ENCODE peak calls at places on chromosomes 13 and 19, in six cellular contexts. W is brain microvascular endothelial cell, C is Peyer's patch, J is neural progenitor cell, P is activated T-cell treated with anti-CD3 and anti-CD28 coated beads for 1 hour, O is ELR. M is an unnamed sample.

GRCh38 chr13:97866346-97866745 is 87.1 kb upstream of the IPO5 start:
- DNase-seq in W (no peak), C (no peak), J (no peak), P (no peak), O (no peak), M (no peak)

GRCh38 chr13:51380269-51380668 is 40.8 kb downstream of the SERPINE3 start:
- DNase-seq in W (peak; percentile 39), C (no peak), J (no peak), P (no peak), O (peak; percentile 22), M (no peak)

GRCh38 chr19:11364935-11365334 is 9.5 kb upstream of the SWSAP1 start:
- DNase-seq in W (no peak), C (no peak), J (no peak), P (no peak), O (no peak), M (no peak)

GRCh38 chr13:46296920-46297319 is 85.2 kb downstream of the LRRC63 start:
- DNase-seq in W (peak; percentile 72), C (no peak), J (no peak), P (no peak), O (peak; percentile 76), M (no peak)

GRCh38 chr13:111095031-111095840 is 19.9 kb upstream of the ARHGEF7 start:
- DNase-seq in W (no peak), C (no peak), J (no peak), P (no peak), O (no peak), M (no peak)

GRCh38 chr13:39676315-39676876 is 20.9 kb downstream of the COG6 start:
- DNase-seq in W (peak; percentile 35), C (no peak), J (peak; percentile 57), P (no peak), O (peak; percentile 76), M (peak; percentile 55)

GRCh38 chr19:10518444-10519361 is 1.5 kb upstream of the S1PR5 start:
- DNase-seq in W (no peak), C (no peak), J (peak; percentile 23), P (no peak), O (no peak), M (peak; percentile 65)

GRCh38 chr19:34808566-34808965 is 35.6 kb upstream of the ZNF599 start:
- DNase-seq in W (peak; percentile 53), C (no peak), J (no peak), P (no peak), O (peak; percentile 83), M (no peak)

GRCh38 chr13:30332516-30333165 is 25.3 kb upstream of the KATNAL1 start:
- DNase-seq in W (no peak), C (no peak), J (no peak), P (no peak), O (no peak), M (no peak)

GRCh38 chr13:75485286-75486062 is 3.5 kb upstream of the TBC1D4 start:
- DNase-seq in W (no peak), C (no peak), J (no peak), P (no peak), O (peak; percentile 61), M (no peak)

GRCh38 chr19:55276720-55277430 is 3.0 kb downstream of the HSPBP1 start:
- DNase-seq in W (no peak), C (no peak), J (no peak), P (no peak), O (no peak), M (no peak)

GRCh38 chr13:47025791-47026419 is 129.1 kb upstream of the HTR2A start:
- DNase-seq in W (no peak), C (no peak), J (no peak), P (no peak), O (no peak), M (no peak)

GRCh38 chr19:35397064-35397463 is 26.2 kb downstream of the GPR42 start:
- DNase-seq in W (no peak), C (no peak), J (no peak), P (no peak), O (no peak), M (no peak)

GRCh38 chr13:29125145-29125933 is 305.2 kb downstream of the MTUS2 start:
- DNase-seq in W (no peak), C (no peak), J (no peak), P (no peak), O (no peak), M (no peak)

GRCh38 chr19:11982526-11982925 is 17.7 kb downstream of the ZNF763 start:
- DNase-seq in W (peak; percentile 4), C (no peak), J (no peak), P (no peak), O (peak; percentile 59), M (no peak)

GRCh38 chr19:46716013-46716671 is 772 bp downstream of the PRKD2 start:
- DNase-seq in W (no peak), C (no peak), J (peak; percentile 85), P (no peak), O (peak; percentile 54), M (no peak)

GRCh38 chr19:18915639-18916038 is 3.5 kb downstream of the COPE start:
- DNase-seq in W (no peak), C (peak; percentile 68), J (peak; percentile 69), P (peak; percentile 18), O (peak; percentile 67), M (peak; percentile 25)

GRCh38 chr19:18167975-18168645 is 5.5 kb upstream of the IFI30 start:
- DNase-seq in W (peak; percentile 16), C (peak; percentile 64), J (peak; percentile 67), P (peak; percentile 46), O (peak; percentile 63), M (peak; percentile 59)

GRCh38 chr19:1483979-1484428 is 5.0 kb upstream of the C19orf25 start:
- DNase-seq in W (no peak), C (no peak), J (no peak), P (no peak), O (no peak), M (no peak)

GRCh38 chr13:37288057-37288720 is 182.7 kb upstream of the CSNK1A1L start:
- DNase-seq in W (no peak), C (no peak), J (no peak), P (no peak), O (no peak), M (no peak)

GRCh38 chr19:47229674-47230121 is 1.3 kb downstream of the BBC3 start:
- DNase-seq in W (no peak), C (no peak), J (no peak), P (no peak), O (peak; percentile 24), M (no peak)

GRCh38 chr13:23608704-23609413 is 38.6 kb downstream of the TNFRSF19 start:
- DNase-seq in W (peak; percentile 29), C (no peak), J (no peak), P (no peak), O (peak; percentile 85), M (no peak)

GRCh38 chr13:97222934-97223710 is 989 bp downstream of the MBNL2 start:
- DNase-seq in W (no peak), C (no peak), J (peak; percentile 45), P (no peak), O (no peak), M (no peak)

GRCh38 chr19:17063412-17063811 is 11.8 kb downstream of the HAUS8 start:
- DNase-seq in W (no peak), C (no peak), J (no peak), P (no peak), O (no peak), M (no peak)

GRCh38 chr19:5406816-5407215 is 48.4 kb upstream of the ZNRF4 start:
- DNase-seq in W (no peak), C (no peak), J (no peak), P (no peak), O (no peak), M (no peak)

GRCh38 chr13:59950201-59950730 is 213.5 kb downstream of the DIAPH3 start:
- DNase-seq in W (no peak), C (no peak), J (no peak), P (no peak), O (no peak), M (no peak)

GRCh38 chr19:11963566-11964355 is 1.1 kb upstream of the ZNF763 start:
- DNase-seq in W (peak; percentile 44), C (peak; percentile 73), J (peak; percentile 92), P (peak; percentile 73), O (peak; percentile 75), M (peak; percentile 79)

GRCh38 chr13:95479706-95480105 is 72.8 kb upstream of the CLDN10 start:
- DNase-seq in W (no peak), C (no peak), J (no peak), P (no peak), O (no peak), M (no peak)

GRCh38 chr13:73259061-73259908 is 200.5 kb downstream of the KLF5 start:
- DNase-seq in W (no peak), C (no peak), J (peak; percentile 80), P (no peak), O (no peak), M (no peak)

GRCh38 chr13:91533354-91533753 is 134.9 kb downstream of the GPC5 start:
- DNase-seq in W (no peak), C (no peak), J (no peak), P (no peak), O (no peak), M (no peak)

GRCh38 chr13:110244096-110244830 is 62.7 kb downstream of the COL4A1 start:
- DNase-seq in W (no peak), C (no peak), J (no peak), P (no peak), O (no peak), M (no peak)

GRCh38 chr13:29707876-29708543 is 112.5 kb upstream of the SLC7A1 start:
- DNase-seq in W (peak; percentile 45), C (no peak), J (peak; percentile 74), P (peak; percentile 12), O (peak; percentile 80), M (no peak)

GRCh38 chr13:44719857-44720671 is 143.9 kb upstream of the TSC22D1 start:
- DNase-seq in W (peak; percentile 82), C (no peak), J (no peak), P (no peak), O (peak; percentile 60), M (no peak)

GRCh38 chr13:43301341-43301969 is 278.1 kb downstream of the DNAJC15 start:
- DNase-seq in W (no peak), C (no peak), J (no peak), P (no peak), O (peak; percentile 42), M (no peak)

GRCh38 chr13:42876270-42876714 is 94.9 kb downstream of the FAM216B start:
- DNase-seq in W (no peak), C (no peak), J (no peak), P (no peak), O (no peak), M (no peak)

GRCh38 chr13:65064967-65065366 is 2165.2 kb downstream of the PCDH9 start:
- DNase-seq in W (no peak), C (no peak), J (no peak), P (no peak), O (no peak), M (no peak)

M was measured in naive thymus-derived CD8-positive, alpha-beta T cell.